ENCODE peak calls at places on chromosomes 6 and 20, in seven cellular contexts. L, P, Z, Y, U, T and G are unnamed samples.

GRCh38 chr6:44268095-44268628 is 2.1 kb upstream of the TMEM151B start:
- DNase-seq in T (peak; percentile 67), U (peak; percentile 75), Z (peak; percentile 69), L (peak; percentile 74), P (no peak), Y (peak; percentile 50), G (no peak)

GRCh38 chr6:104940238-104940880 is 16.5 kb upstream of the LIN28B start:
- DNase-seq in L (peak; percentile 87), Y (no peak), P (no peak), Z (no peak), T (no peak), U (peak; percentile 92), G (no peak)

GRCh38 chr6:4338884-4339283 is 203.5 kb upstream of the ECI2 start:
- DNase-seq in P (no peak), T (no peak), U (no peak), Y (no peak), L (no peak), Z (no peak), G (no peak)

GRCh38 chr6:158078320-158078719 is 89.7 kb downstream of the SERAC1 start:
- DNase-seq in T (no peak), P (no peak), L (no peak), Y (no peak), U (no peak), Z (no peak), G (no peak)

GRCh38 chr20:891121-892080 is 24.7 kb downstream of the ANGPT4 start:
- DNase-seq in Y (peak; percentile 92), T (no peak), P (no peak), L (no peak), Z (no peak), U (no peak), G (no peak)

GRCh38 chr6:145904391-145904790 is 59.8 kb downstream of the SHPRH start:
- DNase-seq in U (no peak), P (no peak), Y (no peak), T (no peak), L (no peak), Z (no peak), G (no peak)

GRCh38 chr6:73394577-73395354 is at the start of gene DDX43:
- DNase-seq in P (no peak), L (peak; percentile 63), U (peak; percentile 29), Z (peak; percentile 47), T (peak; percentile 27), Y (no peak), G (no peak)

GRCh38 chr20:11378252-11378651 is 539.4 kb upstream of the BTBD3 start:
- DNase-seq in T (no peak), Z (no peak), P (no peak), U (no peak), L (peak; percentile 15), Y (no peak), G (no peak)

GRCh38 chr20:45948261-45948733 is 13.8 kb downstream of the PCIF1 start:
- DNase-seq in Z (no peak), Y (no peak), P (no peak), U (no peak), T (no peak), L (no peak), G (no peak)

GRCh38 chr6:43013020-43013842 is 515 bp downstream of the MEA1 start:
- DNase-seq in T (no peak), P (peak; percentile 66), Z (no peak), L (no peak), Y (no peak), U (no peak), G (no peak)

GRCh38 chr6:157194110-157194509 is 129.2 kb downstream of the TMEM242 start:
- DNase-seq in T (no peak), L (no peak), U (no peak), P (no peak), Y (no peak), Z (no peak), G (no peak)

GRCh38 chr6:145929037-145929633 is 35.0 kb downstream of the SHPRH start:
- DNase-seq in T (peak; percentile 24), Z (no peak), Y (peak; percentile 48), P (peak; percentile 41), U (peak; percentile 3), L (peak; percentile 26), G (no peak)

GRCh38 chr6:150547511-150548222 is 52.0 kb upstream of the PLEKHG1 start:
- DNase-seq in Z (no peak), T (peak; percentile 20), P (no peak), U (no peak), Y (no peak), L (peak; percentile 26), G (no peak)